ENCODE peak calls at places on chromosomes 4 and X, in eight cellular contexts. One of them, this sample, is unnamed.

GRCh38 chr4:86242677-86243076 is 117.2 kb downstream of the MAPK10 start:
- DNase-seq in NT2/D1: no peak
- DNase-seq in HCT116: no peak
- DNase-seq in PC-3: no peak
- DNase-seq in transverse colon: no peak
- DNase-seq in fibroblast of villous mesenchyme: no peak
- DNase-seq in heart left ventricle: no peak
- DNase-seq in bronchial epithelial cell: no peak
- DNase-seq in this sample: no peak

GRCh38 chr4:76799718-76800117 is 98.2 kb downstream of the SOWAHB start:
- DNase-seq in heart left ventricle: no peak
- DNase-seq in PC-3: no peak
- DNase-seq in NT2/D1: no peak
- DNase-seq in fibroblast of villous mesenchyme: no peak
- DNase-seq in transverse colon: no peak
- DNase-seq in HCT116: no peak
- DNase-seq in bronchial epithelial cell: no peak
- DNase-seq in this sample: no peak

GRCh38 chr4:15778742-15779231 is 659 bp downstream of the CD38 start:
- DNase-seq in transverse colon: peak; percentile 64
- DNase-seq in heart left ventricle: peak; percentile 23
- DNase-seq in PC-3: no peak
- DNase-seq in bronchial epithelial cell: no peak
- DNase-seq in NT2/D1: no peak
- DNase-seq in fibroblast of villous mesenchyme: peak; percentile 34
- DNase-seq in HCT116: no peak
- DNase-seq in this sample: peak; percentile 27

GRCh38 chrX:78104447-78105176 is 564 bp downstream of the PGK1 start:
- DNase-seq in PC-3: peak; percentile 41
- DNase-seq in HCT116: no peak
- DNase-seq in bronchial epithelial cell: peak; percentile 45
- DNase-seq in fibroblast of villous mesenchyme: peak; percentile 68
- DNase-seq in transverse colon: peak; percentile 70
- DNase-seq in heart left ventricle: peak; percentile 23
- DNase-seq in NT2/D1: no peak
- DNase-seq in this sample: peak; percentile 68

GRCh38 chr4:82797591-82798081 is 960 bp downstream of the SCD5 start:
- DNase-seq in fibroblast of villous mesenchyme: peak; percentile 38
- DNase-seq in PC-3: no peak
- DNase-seq in heart left ventricle: peak; percentile 16
- DNase-seq in bronchial epithelial cell: no peak
- DNase-seq in NT2/D1: no peak
- DNase-seq in transverse colon: peak; percentile 16
- DNase-seq in HCT116: no peak
- DNase-seq in this sample: peak; percentile 32

GRCh38 chrX:152913354-152913753 is 15.5 kb downstream of the ZNF185 start:
- DNase-seq in heart left ventricle: no peak
- DNase-seq in fibroblast of villous mesenchyme: no peak
- DNase-seq in HCT116: no peak
- DNase-seq in PC-3: no peak
- DNase-seq in bronchial epithelial cell: no peak
- DNase-seq in transverse colon: no peak
- DNase-seq in NT2/D1: no peak
- DNase-seq in this sample: no peak

GRCh38 chrX:37922926-37923325 is 75.6 kb upstream of the DYNLT3 start:
- DNase-seq in NT2/D1: no peak
- DNase-seq in heart left ventricle: no peak
- DNase-seq in fibroblast of villous mesenchyme: peak; percentile 31
- DNase-seq in PC-3: no peak
- DNase-seq in HCT116: no peak
- DNase-seq in bronchial epithelial cell: no peak
- DNase-seq in transverse colon: peak; percentile 12
- DNase-seq in this sample: peak; percentile 13

GRCh38 chr4:159446266-159446976 is 343.5 kb downstream of the RAPGEF2 start:
- DNase-seq in heart left ventricle: peak; percentile 21
- DNase-seq in bronchial epithelial cell: peak; percentile 70
- DNase-seq in fibroblast of villous mesenchyme: peak; percentile 83
- DNase-seq in HCT116: peak; percentile 61
- DNase-seq in NT2/D1: peak; percentile 42
- DNase-seq in PC-3: peak; percentile 80
- DNase-seq in transverse colon: peak; percentile 9
- DNase-seq in this sample: peak; percentile 40

GRCh38 chrX:124211312-124211942 is 121.0 kb upstream of the TEX13D start:
- DNase-seq in NT2/D1: no peak
- DNase-seq in bronchial epithelial cell: peak; percentile 46
- DNase-seq in transverse colon: no peak
- DNase-seq in heart left ventricle: no peak
- DNase-seq in HCT116: peak; percentile 8
- DNase-seq in PC-3: peak; percentile 65
- DNase-seq in fibroblast of villous mesenchyme: peak; percentile 6
- DNase-seq in this sample: no peak

GRCh38 chr4:41430796-41431195 is 107.2 kb upstream of the LIMCH1 start:
- DNase-seq in PC-3: no peak
- DNase-seq in HCT116: no peak
- DNase-seq in NT2/D1: no peak
- DNase-seq in transverse colon: no peak
- DNase-seq in fibroblast of villous mesenchyme: no peak
- DNase-seq in bronchial epithelial cell: no peak
- DNase-seq in heart left ventricle: no peak
- DNase-seq in this sample: no peak

GRCh38 chr4:35025152-35025834 is 1219.0 kb downstream of the ARAP2 start:
- DNase-seq in NT2/D1: no peak
- DNase-seq in PC-3: no peak
- DNase-seq in fibroblast of villous mesenchyme: no peak
- DNase-seq in bronchial epithelial cell: no peak
- DNase-seq in heart left ventricle: no peak
- DNase-seq in HCT116: no peak
- DNase-seq in transverse colon: no peak
- DNase-seq in this sample: no peak

GRCh38 chr4:87121332-87122065 is 98.9 kb downstream of the KLHL8 start:
- DNase-seq in fibroblast of villous mesenchyme: no peak
- DNase-seq in transverse colon: no peak
- DNase-seq in bronchial epithelial cell: peak; percentile 99
- DNase-seq in NT2/D1: no peak
- DNase-seq in HCT116: no peak
- DNase-seq in heart left ventricle: no peak
- DNase-seq in PC-3: no peak
- DNase-seq in this sample: no peak

GRCh38 chr4:31043382-31044062 is 323.4 kb downstream of the PCDH7 start:
- DNase-seq in HCT116: no peak
- DNase-seq in NT2/D1: peak; percentile 30
- DNase-seq in PC-3: no peak
- DNase-seq in transverse colon: no peak
- DNase-seq in bronchial epithelial cell: no peak
- DNase-seq in fibroblast of villous mesenchyme: peak; percentile 42
- DNase-seq in heart left ventricle: no peak
- DNase-seq in this sample: no peak

GRCh38 chr4:94695389-94695788 is 62.4 kb upstream of the BMPR1B start:
- DNase-seq in NT2/D1: no peak
- DNase-seq in heart left ventricle: no peak
- DNase-seq in HCT116: no peak
- DNase-seq in fibroblast of villous mesenchyme: no peak
- DNase-seq in PC-3: no peak
- DNase-seq in transverse colon: no peak
- DNase-seq in bronchial epithelial cell: no peak
- DNase-seq in this sample: no peak

GRCh38 chr4:6416518-6417286 is 55.7 kb downstream of the PPP2R2C start:
- DNase-seq in bronchial epithelial cell: no peak
- DNase-seq in heart left ventricle: no peak
- DNase-seq in NT2/D1: no peak
- DNase-seq in fibroblast of villous mesenchyme: no peak
- DNase-seq in transverse colon: no peak
- DNase-seq in PC-3: no peak
- DNase-seq in HCT116: no peak
- DNase-seq in this sample: no peak

GRCh38 chr4:90030953-90031352 is 96.2 kb upstream of the CCSER1 start:
- DNase-seq in heart left ventricle: no peak
- DNase-seq in transverse colon: no peak
- DNase-seq in fibroblast of villous mesenchyme: no peak
- DNase-seq in NT2/D1: no peak
- DNase-seq in HCT116: peak; percentile 23
- DNase-seq in PC-3: peak; percentile 66
- DNase-seq in bronchial epithelial cell: peak; percentile 25
- DNase-seq in this sample: no peak

DNA sequence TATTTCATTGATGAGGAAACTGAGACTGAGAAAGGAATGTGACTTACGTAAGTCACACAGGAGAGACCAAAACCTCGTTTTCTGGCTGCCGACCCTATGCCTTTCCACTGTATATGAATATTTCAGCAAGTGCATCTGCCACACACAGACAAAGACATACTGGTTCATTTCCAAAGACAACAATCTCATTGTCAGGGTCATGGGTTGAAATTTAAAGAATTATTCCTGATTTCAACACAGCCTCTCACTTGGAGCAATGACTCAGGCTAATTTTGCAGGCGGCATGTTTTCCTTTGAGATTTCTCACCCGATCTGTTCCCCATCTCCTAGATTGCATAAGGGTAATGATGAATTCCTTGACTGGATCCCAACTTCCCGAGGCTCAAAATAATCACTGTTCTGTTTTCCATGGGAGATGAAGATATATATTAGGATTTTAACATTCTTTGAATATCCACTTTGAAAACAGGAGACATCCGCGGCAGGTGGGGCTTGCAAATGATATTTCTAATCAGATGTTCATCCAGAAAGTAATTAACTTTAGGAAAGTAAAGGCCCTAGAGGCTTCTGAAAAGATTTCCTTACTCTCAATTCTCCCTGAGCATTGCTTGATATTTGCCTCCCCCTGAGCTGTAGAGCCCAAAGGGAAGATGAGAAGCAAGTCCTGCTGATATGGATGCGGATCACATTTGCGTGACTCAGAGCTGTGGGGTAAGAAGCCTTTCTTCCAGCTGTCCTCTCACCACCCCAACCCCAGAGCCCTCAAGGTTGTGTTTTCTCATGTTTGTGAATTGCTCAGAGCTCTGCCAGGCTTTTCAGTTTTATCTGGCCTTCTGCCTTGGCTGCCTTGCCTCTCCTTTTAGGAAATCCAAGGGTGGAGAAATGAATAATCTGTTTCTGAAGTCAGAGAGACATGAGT is 361.1 kb upstream of the BOD1L1 start:
- DNase-seq in PC-3: peak; percentile 9
- DNase-seq in HCT116: no peak
- DNase-seq in fibroblast of villous mesenchyme: peak; percentile 90
- DNase-seq in NT2/D1: no peak
- DNase-seq in heart left ventricle: peak; percentile 11
- DNase-seq in transverse colon: no peak
- DNase-seq in bronchial epithelial cell: peak; percentile 27
- DNase-seq in this sample: peak; percentile 24
- H3K4me3 ChIP-seq in PC-3: no peak overlapping the region
- H3K4me3 ChIP-seq in HCT116: no peak overlapping the region
- H3K4me3 ChIP-seq in fibroblast of villous mesenchyme: no peak overlapping the region
- H3K4me3 ChIP-seq in NT2/D1: no peak overlapping the region
- H3K4me3 ChIP-seq in heart left ventricle: no peak overlapping the region
- H3K4me3 ChIP-seq in transverse colon: no peak overlapping the region
- H3K4me3 ChIP-seq in bronchial epithelial cell: no peak overlapping the region
- H3K4me3 ChIP-seq in this sample: no peak overlapping the region

GRCh38 chr4:74311696-74312313 is 3.5 kb downstream of the EPGN start:
- DNase-seq in heart left ventricle: no peak
- DNase-seq in NT2/D1: peak; percentile 18
- DNase-seq in HCT116: peak; percentile 62
- DNase-seq in bronchial epithelial cell: peak; percentile 69
- DNase-seq in PC-3: peak; percentile 91
- DNase-seq in fibroblast of villous mesenchyme: peak; percentile 73
- DNase-seq in transverse colon: no peak
- DNase-seq in this sample: peak; percentile 64

GRCh38 chr4:74307163-74307562 is 1.1 kb upstream of the EPGN start:
- DNase-seq in heart left ventricle: no peak
- DNase-seq in HCT116: no peak
- DNase-seq in NT2/D1: no peak
- DNase-seq in fibroblast of villous mesenchyme: no peak
- DNase-seq in transverse colon: no peak
- DNase-seq in PC-3: no peak
- DNase-seq in bronchial epithelial cell: no peak
- DNase-seq in this sample: no peak

GRCh38 chr4:74304136-74304628 is 4.1 kb upstream of the EPGN start:
- DNase-seq in fibroblast of villous mesenchyme: no peak
- DNase-seq in transverse colon: no peak
- DNase-seq in HCT116: no peak
- DNase-seq in NT2/D1: no peak
- DNase-seq in PC-3: no peak
- DNase-seq in heart left ventricle: no peak
- DNase-seq in bronchial epithelial cell: no peak
- DNase-seq in this sample: no peak

GRCh38 chr4:74308215-74308614 is at the start of gene EPGN:
- DNase-seq in bronchial epithelial cell: peak; percentile 82
- DNase-seq in heart left ventricle: no peak
- DNase-seq in fibroblast of villous mesenchyme: no peak
- DNase-seq in transverse colon: no peak
- DNase-seq in HCT116: no peak
- DNase-seq in NT2/D1: no peak
- DNase-seq in PC-3: peak; percentile 92
- DNase-seq in this sample: no peak
- H3K4me3 ChIP-seq in bronchial epithelial cell: peak within 1 kb of the TSS; percentile 23
- H3K4me3 ChIP-seq in heart left ventricle: no peak within 1 kb of the TSS
- H3K4me3 ChIP-seq in fibroblast of villous mesenchyme: no peak within 1 kb of the TSS
- H3K4me3 ChIP-seq in transverse colon: no peak within 1 kb of the TSS
- H3K4me3 ChIP-seq in HCT116: no peak within 1 kb of the TSS
- H3K4me3 ChIP-seq in NT2/D1: no peak within 1 kb of the TSS
- H3K4me3 ChIP-seq in PC-3: peak within 1 kb of the TSS; percentile 69
- H3K4me3 ChIP-seq in this sample: no peak within 1 kb of the TSS

GRCh38 chr4:92305878-92306520 is 2.2 kb downstream of the GRID2 start:
- DNase-seq in transverse colon: no peak
- DNase-seq in PC-3: peak; percentile 6
- DNase-seq in bronchial epithelial cell: no peak
- DNase-seq in fibroblast of villous mesenchyme: no peak
- DNase-seq in heart left ventricle: no peak
- DNase-seq in NT2/D1: no peak
- DNase-seq in HCT116: no peak
- DNase-seq in this sample: no peak
- H3K4me3 ChIP-seq in transverse colon: peak overlapping the region; percentile 46
- H3K4me3 ChIP-seq in PC-3: peak overlapping the region; percentile 80
- H3K4me3 ChIP-seq in bronchial epithelial cell: no peak overlapping the region
- H3K4me3 ChIP-seq in fibroblast of villous mesenchyme: no peak overlapping the region
- H3K4me3 ChIP-seq in heart left ventricle: peak overlapping the region; percentile 50
- H3K4me3 ChIP-seq in NT2/D1: peak overlapping the region; percentile 70
- H3K4me3 ChIP-seq in HCT116: peak overlapping the region; percentile 53
- H3K4me3 ChIP-seq in this sample: no peak overlapping the region

DNA sequence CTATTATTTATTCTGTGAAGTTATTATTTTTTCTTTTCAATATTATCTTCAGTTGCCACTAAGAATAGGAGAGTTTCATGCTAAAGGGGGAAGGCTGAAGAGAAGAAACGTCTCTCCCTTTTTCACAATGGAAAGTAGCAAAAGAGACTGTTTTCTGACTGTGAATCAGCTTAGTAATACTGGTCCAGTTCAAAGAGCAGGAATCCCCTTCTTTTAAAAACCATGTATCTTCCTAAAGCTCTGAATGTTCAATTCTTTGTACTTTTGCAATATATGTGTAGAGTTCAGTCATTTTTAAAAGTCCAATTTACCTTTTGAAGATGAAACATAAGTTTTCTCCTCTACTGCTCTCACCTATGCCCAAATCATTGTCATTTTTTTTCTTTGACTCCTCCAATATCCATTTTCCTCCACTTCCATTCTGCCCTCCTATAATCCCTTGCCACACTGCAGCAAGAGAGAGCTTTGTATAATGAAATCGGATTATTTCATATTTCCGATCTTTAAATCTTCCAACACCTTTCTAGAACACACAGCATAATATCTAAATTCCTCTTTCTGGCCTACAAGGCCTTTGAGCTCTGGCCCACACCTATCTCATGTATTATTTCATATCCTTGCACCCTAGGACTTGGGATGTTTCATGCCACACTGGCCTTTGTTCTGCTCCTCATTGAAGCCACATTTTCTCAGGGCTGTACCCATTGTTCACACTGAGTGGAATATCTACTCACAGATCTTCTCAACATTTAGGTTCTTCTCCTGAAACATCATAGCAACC is 195.3 kb downstream of the CAMK2D start:
- DNase-seq in PC-3: no peak
- DNase-seq in transverse colon: no peak
- DNase-seq in bronchial epithelial cell: no peak
- DNase-seq in fibroblast of villous mesenchyme: no peak
- DNase-seq in NT2/D1: no peak
- DNase-seq in HCT116: no peak
- DNase-seq in heart left ventricle: no peak
- DNase-seq in this sample: no peak
- H3K4me3 ChIP-seq in PC-3: no peak overlapping the region
- H3K4me3 ChIP-seq in transverse colon: no peak overlapping the region
- H3K4me3 ChIP-seq in bronchial epithelial cell: no peak overlapping the region
- H3K4me3 ChIP-seq in fibroblast of villous mesenchyme: no peak overlapping the region
- H3K4me3 ChIP-seq in NT2/D1: no peak overlapping the region
- H3K4me3 ChIP-seq in HCT116: no peak overlapping the region
- H3K4me3 ChIP-seq in heart left ventricle: no peak overlapping the region
- H3K4me3 ChIP-seq in this sample: no peak overlapping the region